ENCODE peak calls at places on chromosomes 5 and 9, in seven cellular contexts. One of them, this sample, is unnamed.
A peak's percentile ranks its signal among the peaks of the same experiment; 100 is the strongest.

GRCh38 chr5:148428825-148429224 is 45.1 kb downstream of the FBXO38 start:
- DNase-seq in stimulated activated naive CD8-positive, alpha-beta T cell treated with anti-CD3 and anti-CD28 coated beads, Interleukin-15, Interleukin-2, amounts not matched to agents 100 U/mL and 50 U/mL, for 24 hours: no peak
- DNase-seq in T follicular helper cell: no peak
- DNase-seq in tibial artery: no peak
- DNase-seq in NCI-H1092: no peak
- DNase-seq in fibroblast of mammary gland: no peak
- DNase-seq in Kasumi-1: no peak
- DNase-seq in this sample: no peak

GRCh38 chr5:93294184-93294583 is 286.8 kb downstream of the NR2F1-AS1 start:
- DNase-seq in stimulated activated naive CD8-positive, alpha-beta T cell treated with anti-CD3 and anti-CD28 coated beads, Interleukin-15, Interleukin-2, amounts not matched to agents 100 U/mL and 50 U/mL, for 24 hours: no peak
- DNase-seq in T follicular helper cell: no peak
- DNase-seq in tibial artery: no peak
- DNase-seq in NCI-H1092: no peak
- DNase-seq in fibroblast of mammary gland: peak; percentile 44
- DNase-seq in Kasumi-1: no peak
- DNase-seq in this sample: peak; percentile 31

GRCh38 chr5:77356740-77357139 is 135.4 kb downstream of the WDR41 start:
- DNase-seq in stimulated activated naive CD8-positive, alpha-beta T cell treated with anti-CD3 and anti-CD28 coated beads, Interleukin-15, Interleukin-2, amounts not matched to agents 100 U/mL and 50 U/mL, for 24 hours: peak; percentile 26
- DNase-seq in T follicular helper cell: no peak
- DNase-seq in tibial artery: no peak
- DNase-seq in NCI-H1092: no peak
- DNase-seq in fibroblast of mammary gland: peak; percentile 78
- DNase-seq in Kasumi-1: no peak
- DNase-seq in this sample: no peak

GRCh38 chr5:128546658-128547281 is 8.7 kb upstream of the FBN2 start:
- DNase-seq in stimulated activated naive CD8-positive, alpha-beta T cell treated with anti-CD3 and anti-CD28 coated beads, Interleukin-15, Interleukin-2, amounts not matched to agents 100 U/mL and 50 U/mL, for 24 hours: no peak
- DNase-seq in T follicular helper cell: no peak
- DNase-seq in tibial artery: no peak
- DNase-seq in NCI-H1092: no peak
- DNase-seq in fibroblast of mammary gland: no peak
- DNase-seq in Kasumi-1: no peak
- DNase-seq in this sample: peak; percentile 29

GRCh38 chr5:141349917-141350619 is at the start of gene PCDHGB1:
- DNase-seq in stimulated activated naive CD8-positive, alpha-beta T cell treated with anti-CD3 and anti-CD28 coated beads, Interleukin-15, Interleukin-2, amounts not matched to agents 100 U/mL and 50 U/mL, for 24 hours: peak; percentile 22
- DNase-seq in T follicular helper cell: no peak
- DNase-seq in tibial artery: no peak
- DNase-seq in NCI-H1092: peak; percentile 3
- DNase-seq in fibroblast of mammary gland: peak; percentile 60
- DNase-seq in Kasumi-1: no peak
- DNase-seq in this sample: peak; percentile 66

GRCh38 chr5:160685695-160686094 is 166.3 kb downstream of the ATP10B start:
- DNase-seq in stimulated activated naive CD8-positive, alpha-beta T cell treated with anti-CD3 and anti-CD28 coated beads, Interleukin-15, Interleukin-2, amounts not matched to agents 100 U/mL and 50 U/mL, for 24 hours: no peak
- DNase-seq in T follicular helper cell: no peak
- DNase-seq in tibial artery: no peak
- DNase-seq in NCI-H1092: no peak
- DNase-seq in fibroblast of mammary gland: peak; percentile 0
- DNase-seq in Kasumi-1: peak; percentile 71
- DNase-seq in this sample: no peak

GRCh38 chr5:76787237-76787636 is 31.6 kb upstream of the F2RL1 start:
- DNase-seq in stimulated activated naive CD8-positive, alpha-beta T cell treated with anti-CD3 and anti-CD28 coated beads, Interleukin-15, Interleukin-2, amounts not matched to agents 100 U/mL and 50 U/mL, for 24 hours: no peak
- DNase-seq in T follicular helper cell: no peak
- DNase-seq in tibial artery: peak; percentile 91
- DNase-seq in NCI-H1092: no peak
- DNase-seq in fibroblast of mammary gland: peak; percentile 99
- DNase-seq in Kasumi-1: no peak
- DNase-seq in this sample: peak; percentile 100

GRCh38 chr9:12631866-12632265 is 61.3 kb upstream of the TYRP1 start:
- DNase-seq in stimulated activated naive CD8-positive, alpha-beta T cell treated with anti-CD3 and anti-CD28 coated beads, Interleukin-15, Interleukin-2, amounts not matched to agents 100 U/mL and 50 U/mL, for 24 hours: no peak
- DNase-seq in T follicular helper cell: no peak
- DNase-seq in tibial artery: no peak
- DNase-seq in NCI-H1092: no peak
- DNase-seq in fibroblast of mammary gland: no peak
- DNase-seq in Kasumi-1: no peak
- DNase-seq in this sample: no peak

GRCh38 chr5:14716755-14717752 is 52.5 kb downstream of the OTULIN start:
- DNase-seq in stimulated activated naive CD8-positive, alpha-beta T cell treated with anti-CD3 and anti-CD28 coated beads, Interleukin-15, Interleukin-2, amounts not matched to agents 100 U/mL and 50 U/mL, for 24 hours: no peak
- DNase-seq in T follicular helper cell: no peak
- DNase-seq in tibial artery: peak; percentile 13
- DNase-seq in NCI-H1092: no peak
- DNase-seq in fibroblast of mammary gland: no peak
- DNase-seq in Kasumi-1: no peak
- DNase-seq in this sample: no peak

GRCh38 chr9:94176582-94176981 is 82.5 kb upstream of the ZNF169 start:
- DNase-seq in stimulated activated naive CD8-positive, alpha-beta T cell treated with anti-CD3 and anti-CD28 coated beads, Interleukin-15, Interleukin-2, amounts not matched to agents 100 U/mL and 50 U/mL, for 24 hours: no peak
- DNase-seq in T follicular helper cell: no peak
- DNase-seq in tibial artery: no peak
- DNase-seq in NCI-H1092: no peak
- DNase-seq in fibroblast of mammary gland: peak; percentile 48
- DNase-seq in Kasumi-1: no peak
- DNase-seq in this sample: no peak

GRCh38 chr5:42870882-42871418 is 59.3 kb upstream of the SELENOP start:
- DNase-seq in stimulated activated naive CD8-positive, alpha-beta T cell treated with anti-CD3 and anti-CD28 coated beads, Interleukin-15, Interleukin-2, amounts not matched to agents 100 U/mL and 50 U/mL, for 24 hours: no peak
- DNase-seq in T follicular helper cell: no peak
- DNase-seq in tibial artery: no peak
- DNase-seq in NCI-H1092: no peak
- DNase-seq in fibroblast of mammary gland: no peak
- DNase-seq in Kasumi-1: no peak
- DNase-seq in this sample: peak; percentile 3

GRCh38 chr9:87433853-87434252 is 63.8 kb upstream of the DAPK1 start:
- DNase-seq in stimulated activated naive CD8-positive, alpha-beta T cell treated with anti-CD3 and anti-CD28 coated beads, Interleukin-15, Interleukin-2, amounts not matched to agents 100 U/mL and 50 U/mL, for 24 hours: no peak
- DNase-seq in T follicular helper cell: no peak
- DNase-seq in tibial artery: no peak
- DNase-seq in NCI-H1092: no peak
- DNase-seq in fibroblast of mammary gland: no peak
- DNase-seq in Kasumi-1: no peak
- DNase-seq in this sample: no peak

GRCh38 chr9:37281541-37281940 is 141.0 kb upstream of the GRHPR start:
- DNase-seq in stimulated activated naive CD8-positive, alpha-beta T cell treated with anti-CD3 and anti-CD28 coated beads, Interleukin-15, Interleukin-2, amounts not matched to agents 100 U/mL and 50 U/mL, for 24 hours: no peak
- DNase-seq in T follicular helper cell: no peak
- DNase-seq in tibial artery: no peak
- DNase-seq in NCI-H1092: no peak
- DNase-seq in fibroblast of mammary gland: no peak
- DNase-seq in Kasumi-1: no peak
- DNase-seq in this sample: no peak

GRCh38 chr5:148482697-148483462 is 99.1 kb downstream of the FBXO38 start:
- DNase-seq in stimulated activated naive CD8-positive, alpha-beta T cell treated with anti-CD3 and anti-CD28 coated beads, Interleukin-15, Interleukin-2, amounts not matched to agents 100 U/mL and 50 U/mL, for 24 hours: peak; percentile 78
- DNase-seq in T follicular helper cell: peak; percentile 28
- DNase-seq in tibial artery: peak; percentile 73
- DNase-seq in NCI-H1092: no peak
- DNase-seq in fibroblast of mammary gland: peak; percentile 53
- DNase-seq in Kasumi-1: peak; percentile 63
- DNase-seq in this sample: peak; percentile 72

GRCh38 chr5:149030392-149030791 is 32.5 kb downstream of the SH3TC2 start:
- DNase-seq in stimulated activated naive CD8-positive, alpha-beta T cell treated with anti-CD3 and anti-CD28 coated beads, Interleukin-15, Interleukin-2, amounts not matched to agents 100 U/mL and 50 U/mL, for 24 hours: no peak
- DNase-seq in T follicular helper cell: no peak
- DNase-seq in tibial artery: no peak
- DNase-seq in NCI-H1092: no peak
- DNase-seq in fibroblast of mammary gland: no peak
- DNase-seq in Kasumi-1: no peak
- DNase-seq in this sample: no peak

GRCh38 chr5:43336159-43336558 is 22.9 kb upstream of the HMGCS1 start:
- DNase-seq in stimulated activated naive CD8-positive, alpha-beta T cell treated with anti-CD3 and anti-CD28 coated beads, Interleukin-15, Interleukin-2, amounts not matched to agents 100 U/mL and 50 U/mL, for 24 hours: no peak
- DNase-seq in T follicular helper cell: no peak
- DNase-seq in tibial artery: no peak
- DNase-seq in NCI-H1092: no peak
- DNase-seq in fibroblast of mammary gland: peak; percentile 51
- DNase-seq in Kasumi-1: no peak
- DNase-seq in this sample: no peak

GRCh38 chr9:100774962-100775361 is 197.1 kb downstream of the CAVIN4 start:
- DNase-seq in stimulated activated naive CD8-positive, alpha-beta T cell treated with anti-CD3 and anti-CD28 coated beads, Interleukin-15, Interleukin-2, amounts not matched to agents 100 U/mL and 50 U/mL, for 24 hours: no peak
- DNase-seq in T follicular helper cell: no peak
- DNase-seq in tibial artery: no peak
- DNase-seq in NCI-H1092: no peak
- DNase-seq in fibroblast of mammary gland: no peak
- DNase-seq in Kasumi-1: no peak
- DNase-seq in this sample: no peak

GRCh38 chr9:132955768-132956167 is 11.4 kb upstream of the TSC1 start:
- DNase-seq in stimulated activated naive CD8-positive, alpha-beta T cell treated with anti-CD3 and anti-CD28 coated beads, Interleukin-15, Interleukin-2, amounts not matched to agents 100 U/mL and 50 U/mL, for 24 hours: no peak
- DNase-seq in T follicular helper cell: no peak
- DNase-seq in tibial artery: no peak
- DNase-seq in NCI-H1092: no peak
- DNase-seq in fibroblast of mammary gland: no peak
- DNase-seq in Kasumi-1: no peak
- DNase-seq in this sample: no peak